ENCODE peak calls at places on chromosomes 4 and X, in seven cellular contexts. X, B, F, J, O, K and T are unnamed samples.

GRCh38 chr4:147633113-147633512 is 15.9 kb downstream of the TMEM184C start:
- DNase-seq in X (peak; percentile 24), B (no peak), F (no peak), J (no peak), O (no peak), K (no peak), T (no peak)

GRCh38 chr4:52376107-52376704 is 282.9 kb downstream of the USP46 start:
- DNase-seq in X (peak; percentile 61), B (no peak), F (peak; percentile 71), J (peak; percentile 48), O (no peak), K (peak; percentile 20), T (peak; percentile 35)

GRCh38 chr4:37243722-37244582 is 591 bp upstream of the NWD2 start:
- DNase-seq in X (peak; percentile 4), B (no peak), F (peak; percentile 63), J (no peak), O (no peak), K (no peak), T (peak; percentile 80)

GRCh38 chrX:44828008-44828605 is 15.7 kb upstream of the DUSP21 start:
- DNase-seq in X (peak; percentile 78), B (no peak), F (no peak), J (no peak), O (no peak), K (no peak), T (no peak)

GRCh38 chr4:8010618-8011017 is 71.0 kb upstream of the AFAP1 start:
- DNase-seq in X (peak; percentile 61), B (no peak), F (peak; percentile 99), J (no peak), O (no peak), K (no peak), T (peak; percentile 71)

GRCh38 chrX:68889244-68889643 is 60.4 kb downstream of the EFNB1 start:
- DNase-seq in X (no peak), B (no peak), F (no peak), J (no peak), O (no peak), K (no peak), T (no peak)

GRCh38 chr4:54937501-54937900 is 187.9 kb downstream of the KDR start:
- DNase-seq in X (peak; percentile 21), B (no peak), F (no peak), J (no peak), O (no peak), K (no peak), T (no peak)

GRCh38 chr4:121819216-121819980 is 4.3 kb downstream of the CCNA2 start:
- DNase-seq in X (peak; percentile 50), B (no peak), F (no peak), J (no peak), O (no peak), K (no peak), T (no peak)

GRCh38 chr4:52312722-52313121 is 261.6 kb downstream of the SPATA18 start:
- DNase-seq in X (no peak), B (no peak), F (peak; percentile 11), J (no peak), O (no peak), K (no peak), T (peak; percentile 16)

GRCh38 chrX:16638533-16638932 is 11.4 kb upstream of the S100G start:
- DNase-seq in X (peak; percentile 27), B (no peak), F (no peak), J (no peak), O (no peak), K (no peak), T (no peak)

GRCh38 chr4:140755811-140756291 is 334 bp downstream of the TBC1D9 start:
- DNase-seq in X (peak; percentile 59), B (no peak), F (peak; percentile 87), J (peak; percentile 71), O (no peak), K (no peak), T (peak; percentile 57)

GRCh38 chr4:25113915-25114904 is 46.0 kb downstream of the SEPSECS start:
- DNase-seq in X (peak; percentile 64), B (no peak), F (no peak), J (no peak), O (no peak), K (no peak), T (no peak)

GRCh38 chr4:124000233-124000632 is 603.6 kb downstream of the SPRY1 start:
- DNase-seq in X (no peak), B (no peak), F (no peak), J (no peak), O (no peak), K (no peak), T (no peak)

GRCh38 chr4:12724520-12724919 is 759.6 kb downstream of the RAB28 start:
- DNase-seq in X (no peak), B (no peak), F (peak; percentile 26), J (peak; percentile 13), O (no peak), K (no peak), T (no peak)

GRCh38 chrX:16368696-16369095 is 201.4 kb downstream of the MAGEB17 start:
- DNase-seq in X (peak; percentile 40), B (no peak), F (no peak), J (no peak), O (no peak), K (no peak), T (no peak)

GRCh38 chr4:143202824-143203223 is 18.1 kb downstream of the USP38 start:
- DNase-seq in X (peak; percentile 44), B (no peak), F (peak; percentile 4), J (no peak), O (no peak), K (no peak), T (no peak)

GRCh38 chrX:7926914-7927258 is 327 bp downstream of the PNPLA4 start:
- DNase-seq in X (no peak), B (no peak), F (no peak), J (no peak), O (no peak), K (no peak), T (no peak)

GRCh38 chr4:90540536-90540935 is 413.3 kb downstream of the CCSER1 start:
- DNase-seq in X (no peak), B (no peak), F (no peak), J (no peak), O (no peak), K (no peak), T (no peak)

GRCh38 chrX:45479835-45480422 is 279.3 kb upstream of the DIPK2B start:
- DNase-seq in X (peak; percentile 87), B (no peak), F (no peak), J (no peak), O (no peak), K (no peak), T (no peak)

GRCh38 chrX:8971116-8971515 is 62.8 kb downstream of the FAM9B start:
- DNase-seq in X (peak; percentile 63), B (no peak), F (peak; percentile 29), J (peak; percentile 22), O (no peak), K (peak; percentile 56), T (peak; percentile 9)

GRCh38 chrX:3141031-3141430 is 99.8 kb downstream of the ARSF start:
- DNase-seq in X (peak; percentile 29), B (no peak), F (no peak), J (no peak), O (no peak), K (no peak), T (no peak)

GRCh38 chr4:79597266-79597665 is 189.2 kb upstream of the GK2 start:
- DNase-seq in X (peak; percentile 54), B (no peak), F (no peak), J (no peak), O (no peak), K (no peak), T (no peak)

GRCh38 chr4:174496631-174497442 is 25.5 kb downstream of the HPGD start:
- DNase-seq in X (peak; percentile 8), B (no peak), F (peak; percentile 8), J (no peak), O (no peak), K (peak; percentile 9), T (no peak)

GRCh38 chr4:8694651-8695151 is 102.1 kb downstream of the CPZ start:
- DNase-seq in X (no peak), B (no peak), F (no peak), J (no peak), O (no peak), K (no peak), T (no peak)